ENCODE peak calls at places on chromosome 19, in ten cellular contexts. I is stimulated activated CD8-positive, alpha-beta memory T cell treated with anti-CD3 and anti-CD28 coated beads, Interleukin-4, amount 100 ng/mL, for 24 hours; L is EL; V is stimulated activated CD4-positive, alpha-beta T cell treated with anti-CD3 and anti-CD28 coated beads, Interleukin-4, amount 100 ng/mL, for 1 hour; M is T-cell; Q is B cell; A is AG20443; R is Karpas-422; O is iris pigment epithelial cell; K is 8988T. U is an unnamed sample.

GRCh38 chr19:18987456-18987855 is 45.9 kb downstream of the SUGP2 start:
- DNase-seq in M (no peak), V (no peak), R (no peak), Q (no peak), A (no peak), L (no peak), I (no peak), K (no peak), O (no peak), U (no peak)

GRCh38 chr19:55809381-55810058 is 22.3 kb downstream of the NLRP11 start:
- DNase-seq in V (peak), O (peak), A (peak), I (peak), K (peak), R (peak), M (no peak), L (peak), Q (peak), U (no peak)

GRCh38 chr19:40367577-40368434 is 19.3 kb downstream of the PLD3 start:
- DNase-seq in V (no peak), A (no peak), L (no peak), K (no peak), R (no peak), O (no peak), I (no peak), M (no peak), Q (no peak), U (no peak)

GRCh38 chr19:51417107-51417806 is at the start of gene SIGLEC10:
- DNase-seq in K (no peak), L (peak), O (no peak), I (no peak), R (peak), M (no peak), A (peak), V (peak), Q (peak), U (no peak)

GRCh38 chr19:15452111-15453047 is 2.6 kb upstream of the WIZ start:
- DNase-seq in A (peak), M (no peak), I (no peak), Q (no peak), K (peak), L (peak), V (peak), R (peak), O (peak), U (no peak)

GRCh38 chr19:58166708-58167280 is 16.1 kb upstream of the ZNF274 start:
- DNase-seq in A (no peak), V (no peak), L (no peak), M (no peak), O (no peak), Q (no peak), I (no peak), K (no peak), R (no peak), U (no peak)

GRCh38 chr19:48405850-48406249 is 12.4 kb downstream of the GRIN2D start:
- DNase-seq in I (no peak), L (no peak), R (no peak), V (no peak), K (no peak), O (no peak), Q (no peak), M (no peak), A (no peak), U (no peak)

GRCh38 chr19:45357445-45357783 is 13.0 kb downstream of the ERCC2 start:
- DNase-seq in Q (no peak), O (no peak), R (no peak), M (no peak), A (no peak), V (no peak), I (no peak), K (peak), L (no peak), U (no peak)

GRCh38 chr19:8592231-8593009 is 15.2 kb upstream of the MYO1F start:
- DNase-seq in M (peak), V (peak), O (peak), A (peak), K (no peak), L (peak), Q (peak), I (peak), R (peak), U (peak)

GRCh38 chr19:752652-753517 is 2.0 kb downstream of the MISP start:
- DNase-seq in O (peak), R (peak), V (no peak), K (peak), A (peak), Q (no peak), L (peak), I (no peak), M (no peak), U (no peak)

GRCh38 chr19:10104665-10105221 is 1.4 kb upstream of the PPAN start:
- DNase-seq in V (peak), O (no peak), Q (peak), M (peak), L (no peak), I (peak), K (no peak), A (no peak), R (peak), U (peak)

U was measured in natural killer cell.